ENCODE peak calls at places on chromosomes 2 and 18, in five cellular contexts. H is ovary, W is A549, E is suprapubic skin, A is SK-N-SH. B is an unnamed sample.

GRCh38 chr2:40315684-40316083 is 136.2 kb downstream of the SLC8A1 start:
- DNase-seq in A (no peak), H (no peak), W (no peak), E (no peak), B (no peak)

GRCh38 chr2:85908506-85908905 is 19.7 kb upstream of the ST3GAL5 start:
- DNase-seq in A (no peak), E (no peak), W (no peak), H (no peak), B (no peak)

GRCh38 chr2:156332452-156333273 is at the start of gene NR4A2:
- DNase-seq in A (peak), E (peak), W (peak), H (peak), B (no peak)

GRCh38 chr2:204015118-204015842 is 78.7 kb downstream of the ICOS start:
- DNase-seq in H (no peak), E (no peak), A (no peak), W (no peak), B (no peak)

GRCh38 chr2:79660552-79660951 is 147.7 kb downstream of the CTNNA2 start:
- DNase-seq in H (no peak), E (no peak), A (no peak), W (no peak), B (no peak)

GRCh38 chr18:76384114-76384790 is 110.8 kb downstream of the ZNF516 start:
- DNase-seq in E (peak), H (peak), W (no peak), A (no peak), B (no peak)

GRCh38 chr2:27409321-27410073 is at the start of gene PPM1G:
- DNase-seq in H (peak), W (peak), E (peak), A (peak), B (peak)

GRCh38 chr2:8608411-8608954 is 73.4 kb upstream of the ID2 start:
- DNase-seq in E (peak), W (no peak), A (no peak), H (no peak), B (no peak)

GRCh38 chr2:175167076-175167791 is 769 bp downstream of the ATF2 start:
- DNase-seq in H (peak), W (peak), A (peak), E (no peak), B (no peak)

GRCh38 chr2:156452971-156453370 is 16.8 kb downstream of the GPD2 start:
- DNase-seq in H (no peak), E (no peak), A (no peak), W (no peak), B (no peak)

GRCh38 chr18:36411745-36412168 is 114.2 kb downstream of the FHOD3 start:
- DNase-seq in E (no peak), A (peak), H (no peak), W (no peak), B (peak)

GRCh38 chr2:28610583-28611201 is 114.8 kb downstream of the PLB1 start:
- DNase-seq in H (peak), E (no peak), A (no peak), W (peak), B (no peak)

GRCh38 chr2:5696741-5697521 is 4.7 kb downstream of the SOX11 start:
- DNase-seq in W (no peak), A (peak), E (no peak), H (no peak), B (peak)

GRCh38 chr2:75560022-75560767 is 544 bp downstream of the EVA1A start:
- DNase-seq in E (no peak), H (peak), W (peak), A (peak), B (peak)

GRCh38 chr2:176729706-176730569 is 460.7 kb downstream of the MTX2 start:
- DNase-seq in E (no peak), H (no peak), W (no peak), A (peak), B (no peak)

GRCh38 chr2:226649871-226650660 is 149.6 kb downstream of the IRS1 start:
- DNase-seq in W (peak), H (peak), A (no peak), E (peak), B (peak)

GRCh38 chr2:196453613-196454047 is 185.9 kb upstream of the CCDC150 start:
- DNase-seq in A (peak), H (no peak), W (peak), E (no peak), B (no peak)

GRCh38 chr18:2826581-2826980 is 20.2 kb upstream of the EMILIN2 start:
- DNase-seq in A (no peak), H (peak), W (no peak), E (no peak), B (peak)

GRCh38 chr2:42788478-42788793 is 3.9 kb downstream of the HAAO start:
- DNase-seq in W (no peak), E (no peak), H (no peak), A (no peak), B (no peak)

GRCh38 chr2:159860611-159861010 is 62.6 kb upstream of the CD302 start:
- DNase-seq in A (no peak), H (no peak), W (no peak), E (no peak), B (no peak)

GRCh38 chr2:42652086-42652485 is 83.7 kb downstream of the MTA3 start:
- DNase-seq in W (no peak), H (no peak), E (no peak), A (no peak), B (no peak)

GRCh38 chr2:73983322-73984202 is 1.1 kb upstream of the TET3 start:
- DNase-seq in H (no peak), E (peak), W (peak), A (peak), B (no peak)

GRCh38 chr2:124804014-124804940 is 779.2 kb downstream of the CNTNAP5 start:
- DNase-seq in A (peak), E (no peak), H (no peak), W (peak), B (no peak)

GRCh38 chr2:10046899-10047298 is 3.5 kb downstream of the KLF11 start:
- DNase-seq in H (no peak), E (no peak), A (no peak), W (no peak), B (no peak)

GRCh38 chr2:189933911-189934399 is 128.6 kb downstream of the MSTN start:
- DNase-seq in E (no peak), H (no peak), A (no peak), W (peak), B (no peak)

GRCh38 chr18:77071711-77072292 is 60.8 kb downstream of the MBP start:
- DNase-seq in A (no peak), H (no peak), W (peak), E (no peak), B (no peak)

GRCh38 chr18:3513481-3513880 is 63.5 kb downstream of the TGIF1 start:
- DNase-seq in W (no peak), E (no peak), A (no peak), H (no peak), B (no peak)

GRCh38 chr2:105518897-105519296 is 120.0 kb upstream of the FHL2 start:
- DNase-seq in W (no peak), A (no peak), E (no peak), H (no peak), B (peak)

GRCh38 chr2:176501652-176502051 is 232.4 kb downstream of the MTX2 start:
- DNase-seq in H (no peak), A (no peak), W (no peak), E (no peak), B (no peak)

GRCh38 chr2:237312021-237312755 is 101.8 kb downstream of the COL6A3 start:
- DNase-seq in W (no peak), E (no peak), A (no peak), H (no peak), B (no peak)

GRCh38 chr2:237314198-237314597 is 99.8 kb downstream of the COL6A3 start:
- DNase-seq in A (no peak), H (no peak), W (no peak), E (no peak), B (no peak)

GRCh38 chr2:237316339-237316738 is 97.6 kb downstream of the COL6A3 start:
- DNase-seq in E (no peak), H (no peak), W (no peak), A (no peak), B (no peak)

GRCh38 chr2:237315881-237316225 is 98.1 kb downstream of the COL6A3 start:
- DNase-seq in H (no peak), E (no peak), W (no peak), A (no peak), B (no peak)

GRCh38 chr2:237315170-237315880 is 98.6 kb downstream of the COL6A3 start:
- DNase-seq in W (no peak), E (peak), H (peak), A (peak), B (no peak)
- TF ChIP-seq EP300 in W (no peak), E (no peak), H (no peak), A (peak), B (no peak)

DNA sequence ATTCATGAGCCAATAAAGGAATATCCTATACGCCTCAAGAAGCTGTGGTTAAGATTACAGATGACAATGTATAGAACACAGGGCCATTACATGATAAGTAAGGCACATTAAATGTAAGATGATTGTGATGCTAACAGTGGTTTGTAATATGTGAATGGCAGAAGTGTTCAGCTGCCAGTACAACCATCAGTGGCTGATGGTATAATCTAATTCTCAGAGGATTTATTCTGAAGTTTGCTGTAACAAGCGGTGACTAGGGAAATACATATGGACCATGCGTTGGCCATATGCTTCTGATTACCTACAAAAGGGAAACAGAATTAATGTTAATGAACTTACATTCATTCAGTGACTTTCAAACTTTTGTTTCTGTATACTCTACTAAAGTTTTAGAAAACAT is 750.8 kb upstream of the KLHL29 start:
- DNase-seq in W (no peak), H (no peak), E (no peak), A (peak), B (no peak)
- TF ChIP-seq EP300 in W (no peak), H (no peak), E (no peak), A (peak), B (no peak)

GRCh38 chr2:216636570-216637450 is 3.6 kb downstream of the IGFBP2 start:
- DNase-seq in A (peak), H (peak), E (no peak), W (peak), B (no peak)
- TF ChIP-seq EP300 in A (no peak), H (no peak), E (no peak), W (no peak), B (no peak)

GRCh38 chr18:31512203-31512764 is 14.3 kb downstream of the DSG2 start:
- DNase-seq in W (peak), A (no peak), H (no peak), E (no peak), B (no peak)
- TF ChIP-seq EP300 in W (no peak), A (no peak), H (no peak), E (no peak), B (no peak)

DNA sequence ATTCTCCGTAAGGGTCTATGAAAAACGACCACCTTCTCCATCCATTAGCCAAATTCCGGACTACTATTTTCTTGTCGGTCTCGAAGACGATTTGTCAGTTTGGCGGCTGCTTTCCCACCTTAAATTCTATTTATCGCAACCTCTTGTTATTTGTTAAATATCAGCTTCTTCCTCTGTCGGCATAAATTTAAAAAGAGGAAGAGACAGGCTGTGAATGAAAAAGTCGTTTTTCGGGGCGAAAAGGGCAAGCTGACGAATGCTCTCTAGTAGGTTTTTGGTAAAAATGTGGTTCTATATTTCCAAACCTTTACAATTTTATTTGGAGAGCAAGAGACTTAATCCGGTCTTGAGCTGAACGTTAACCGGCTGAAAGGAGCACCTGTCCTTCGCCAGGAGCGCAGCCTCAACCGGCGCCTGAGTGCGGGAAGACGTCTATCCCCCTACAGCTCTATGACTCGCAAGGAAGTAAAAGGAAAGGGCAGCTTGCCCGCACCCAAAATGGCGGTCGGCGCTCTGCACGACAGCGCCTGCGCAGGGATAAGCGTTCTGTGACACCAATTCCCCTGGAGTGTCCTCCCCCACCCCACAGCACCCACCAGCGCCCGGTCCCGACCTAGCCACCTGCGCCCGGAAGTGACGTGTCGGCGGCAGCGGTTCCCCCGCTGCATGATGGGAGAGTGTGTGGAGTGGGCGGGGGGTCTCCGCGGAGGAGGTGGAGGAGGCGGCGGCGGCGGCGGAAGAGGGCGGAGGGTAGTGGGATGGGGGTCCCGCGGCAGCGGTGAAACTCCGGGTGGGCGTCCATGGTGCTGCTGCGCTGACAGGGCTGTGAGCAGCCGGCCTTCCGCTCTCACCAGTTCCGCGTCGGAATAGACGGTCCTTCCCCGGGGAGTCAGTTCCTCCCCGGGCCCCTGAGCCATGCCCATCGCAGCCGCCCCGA is at the start of gene AFTPH:
- DNase-seq in H (peak), W (peak), E (peak), A (peak), B (peak)
- TF ChIP-seq EP300 in H (no peak), W (no peak), E (no peak), A (no peak), B (no peak)

DNA sequence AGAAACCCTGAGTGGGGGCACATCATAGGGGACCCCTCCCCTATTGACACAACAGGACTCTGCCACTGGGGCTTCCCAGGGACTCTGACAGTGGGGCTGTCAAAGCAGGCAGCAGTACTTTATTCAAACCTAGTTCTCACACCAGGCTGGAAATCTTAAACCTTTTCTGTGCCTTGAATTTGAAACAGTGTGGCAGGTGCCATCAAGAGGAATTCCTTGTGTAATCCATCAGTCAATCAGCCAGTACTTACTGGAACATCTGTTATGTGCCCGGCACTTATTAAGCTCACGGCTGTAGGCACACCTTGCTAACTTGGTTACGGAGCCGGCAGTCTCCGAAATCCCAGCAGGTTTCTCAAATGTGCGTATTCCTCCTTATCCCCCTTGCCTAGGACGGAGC is 12.0 kb downstream of the GLI2 start:
- DNase-seq in W (no peak), H (no peak), A (no peak), E (no peak), B (peak)
- TF ChIP-seq EP300 in W (no peak), H (no peak), A (no peak), E (no peak), B (no peak)

B was measured in esophagus muscularis mucosa.